ENCODE peak calls at places on chromosomes 12 and 14, in seven cellular contexts. Z, T, P, W, F, K and C are unnamed samples.

GRCh38 chr12:132899033-132899432 is 11.6 kb upstream of the CHFR start:
- DNase-seq in Z (no peak), T (no peak), P (no peak), W (no peak), K (no peak), F (no peak), C (no peak)

GRCh38 chr12:27424631-27425230 is 21.8 kb upstream of the SMCO2 start:
- DNase-seq in F (no peak), W (no peak), Z (no peak), K (peak; percentile 5), P (peak; percentile 88), T (no peak), C (no peak)

GRCh38 chr12:2548095-2548494 is 246.7 kb upstream of the FKBP4 start:
- DNase-seq in K (no peak), T (no peak), F (no peak), P (no peak), W (no peak), Z (no peak), C (no peak)

GRCh38 chr14:22472935-22473854 is 115.8 kb downstream of the DAD1 start:
- DNase-seq in F (no peak), W (peak; percentile 30), Z (no peak), P (peak; percentile 63), T (peak; percentile 46), K (peak; percentile 59), C (no peak)

GRCh38 chr12:26011099-26011498 is 52.6 kb downstream of the RASSF8 start:
- DNase-seq in F (no peak), K (no peak), P (peak; percentile 98), Z (no peak), W (no peak), T (no peak), C (no peak)

GRCh38 chr12:101566318-101566717 is 28.5 kb upstream of the MYBPC1 start:
- DNase-seq in W (no peak), Z (no peak), F (no peak), T (no peak), K (no peak), P (no peak), C (no peak)

GRCh38 chr12:132190012-132190755 is 45.9 kb downstream of the NOC4L start:
- DNase-seq in W (no peak), T (peak; percentile 51), P (no peak), K (peak; percentile 26), Z (no peak), F (no peak), C (no peak)

GRCh38 chr12:50986961-50987737 is 34.8 kb downstream of the HIGD1C start:
- DNase-seq in F (no peak), T (peak; percentile 47), Z (peak; percentile 50), P (peak; percentile 75), W (peak; percentile 36), K (peak; percentile 45), C (no peak)

GRCh38 chr12:94815958-94816357 is 165.6 kb upstream of the TMCC3 start:
- DNase-seq in P (no peak), W (no peak), K (no peak), Z (no peak), T (no peak), F (no peak), C (no peak)

GRCh38 chr12:59119676-59120075 is 199.4 kb upstream of the LRIG3 start:
- DNase-seq in T (no peak), W (no peak), K (no peak), P (peak; percentile 40), F (no peak), Z (no peak), C (no peak)

GRCh38 chr14:63938198-63939005 is 85.6 kb downstream of the SYNE2 start:
- DNase-seq in K (peak; percentile 13), W (no peak), P (no peak), Z (no peak), F (no peak), T (no peak), C (peak; percentile 67)